ENCODE peak calls at places on chromosomes 2 and 18, in seven cellular contexts. One of them, this sample, is unnamed.

GRCh38 chr2:46574457-46575354 is 95.3 kb downstream of the TMEM247 start:
- DNase-seq in effector memory CD4-positive, alpha-beta T cell: no peak
- DNase-seq in Daoy: no peak
- DNase-seq in T-helper 1 cell: no peak
- DNase-seq in non-pigmented ciliary epithelial cell: no peak
- DNase-seq in thyroid gland: no peak
- DNase-seq in breast epithelium: no peak
- DNase-seq in this sample: no peak

GRCh38 chr2:127670957-127671290 is 4.4 kb downstream of the LIMS2 start:
- DNase-seq in effector memory CD4-positive, alpha-beta T cell: no peak
- DNase-seq in Daoy: no peak
- DNase-seq in T-helper 1 cell: no peak
- DNase-seq in non-pigmented ciliary epithelial cell: no peak
- DNase-seq in thyroid gland: no peak
- DNase-seq in breast epithelium: no peak
- DNase-seq in this sample: no peak

GRCh38 chr2:176963888-176964287 is 248.7 kb upstream of the HNRNPA3 start:
- DNase-seq in effector memory CD4-positive, alpha-beta T cell: no peak
- DNase-seq in Daoy: no peak
- DNase-seq in T-helper 1 cell: no peak
- DNase-seq in non-pigmented ciliary epithelial cell: no peak
- DNase-seq in thyroid gland: no peak
- DNase-seq in breast epithelium: no peak
- DNase-seq in this sample: no peak

GRCh38 chr2:242063364-242064249 is 194.1 kb downstream of the RTP5 start:
- DNase-seq in effector memory CD4-positive, alpha-beta T cell: no peak
- DNase-seq in Daoy: no peak
- DNase-seq in T-helper 1 cell: no peak
- DNase-seq in non-pigmented ciliary epithelial cell: no peak
- DNase-seq in thyroid gland: no peak
- DNase-seq in breast epithelium: no peak
- DNase-seq in this sample: no peak

GRCh38 chr2:7725132-7725849 is 808.1 kb downstream of the RNF144A start:
- DNase-seq in effector memory CD4-positive, alpha-beta T cell: peak
- DNase-seq in Daoy: no peak
- DNase-seq in T-helper 1 cell: no peak
- DNase-seq in non-pigmented ciliary epithelial cell: no peak
- DNase-seq in thyroid gland: no peak
- DNase-seq in breast epithelium: no peak
- DNase-seq in this sample: no peak

GRCh38 chr2:98910349-98911125 is 25.5 kb downstream of the CRACDL start:
- DNase-seq in effector memory CD4-positive, alpha-beta T cell: no peak
- DNase-seq in Daoy: no peak
- DNase-seq in T-helper 1 cell: no peak
- DNase-seq in non-pigmented ciliary epithelial cell: no peak
- DNase-seq in thyroid gland: no peak
- DNase-seq in breast epithelium: no peak
- DNase-seq in this sample: no peak

GRCh38 chr2:239062743-239063142 is 214.9 kb downstream of the TWIST2 start:
- DNase-seq in effector memory CD4-positive, alpha-beta T cell: no peak
- DNase-seq in Daoy: no peak
- DNase-seq in T-helper 1 cell: no peak
- DNase-seq in non-pigmented ciliary epithelial cell: no peak
- DNase-seq in thyroid gland: no peak
- DNase-seq in breast epithelium: no peak
- DNase-seq in this sample: no peak

GRCh38 chr2:112793449-112793978 is 9.2 kb upstream of the IL1A start:
- DNase-seq in effector memory CD4-positive, alpha-beta T cell: no peak
- DNase-seq in Daoy: no peak
- DNase-seq in T-helper 1 cell: no peak
- DNase-seq in non-pigmented ciliary epithelial cell: no peak
- DNase-seq in thyroid gland: no peak
- DNase-seq in breast epithelium: no peak
- DNase-seq in this sample: no peak

GRCh38 chr2:25257032-25257455 is 84.7 kb downstream of the DNMT3A start:
- DNase-seq in effector memory CD4-positive, alpha-beta T cell: no peak
- DNase-seq in Daoy: no peak
- DNase-seq in T-helper 1 cell: no peak
- DNase-seq in non-pigmented ciliary epithelial cell: peak
- DNase-seq in thyroid gland: peak
- DNase-seq in breast epithelium: no peak
- DNase-seq in this sample: peak

GRCh38 chr2:119487434-119488244 is 36.6 kb downstream of the SCTR start:
- DNase-seq in effector memory CD4-positive, alpha-beta T cell: no peak
- DNase-seq in Daoy: no peak
- DNase-seq in T-helper 1 cell: no peak
- DNase-seq in non-pigmented ciliary epithelial cell: no peak
- DNase-seq in thyroid gland: no peak
- DNase-seq in breast epithelium: no peak
- DNase-seq in this sample: no peak

GRCh38 chr18:68972176-68972575 is 174.3 kb downstream of the CCDC102B start:
- DNase-seq in effector memory CD4-positive, alpha-beta T cell: no peak
- DNase-seq in Daoy: no peak
- DNase-seq in T-helper 1 cell: no peak
- DNase-seq in non-pigmented ciliary epithelial cell: no peak
- DNase-seq in thyroid gland: no peak
- DNase-seq in breast epithelium: no peak
- DNase-seq in this sample: no peak

GRCh38 chr2:237743561-237744269 is 54.9 kb upstream of the RBM44 start:
- DNase-seq in effector memory CD4-positive, alpha-beta T cell: no peak
- DNase-seq in Daoy: no peak
- DNase-seq in T-helper 1 cell: no peak
- DNase-seq in non-pigmented ciliary epithelial cell: no peak
- DNase-seq in thyroid gland: no peak
- DNase-seq in breast epithelium: no peak
- DNase-seq in this sample: no peak

GRCh38 chr2:212712466-212712865 is 173.9 kb upstream of the ERBB4 start:
- DNase-seq in effector memory CD4-positive, alpha-beta T cell: no peak
- DNase-seq in Daoy: no peak
- DNase-seq in T-helper 1 cell: no peak
- DNase-seq in non-pigmented ciliary epithelial cell: no peak
- DNase-seq in thyroid gland: no peak
- DNase-seq in breast epithelium: no peak
- DNase-seq in this sample: no peak

GRCh38 chr2:28583899-28584553 is 88.2 kb downstream of the PLB1 start:
- DNase-seq in effector memory CD4-positive, alpha-beta T cell: no peak
- DNase-seq in Daoy: peak
- DNase-seq in T-helper 1 cell: no peak
- DNase-seq in non-pigmented ciliary epithelial cell: peak
- DNase-seq in thyroid gland: peak
- DNase-seq in breast epithelium: no peak
- DNase-seq in this sample: peak

GRCh38 chr2:74867841-74868658 is 34.1 kb downstream of the HK2 start:
- DNase-seq in effector memory CD4-positive, alpha-beta T cell: no peak
- DNase-seq in Daoy: peak
- DNase-seq in T-helper 1 cell: no peak
- DNase-seq in non-pigmented ciliary epithelial cell: peak
- DNase-seq in thyroid gland: no peak
- DNase-seq in breast epithelium: no peak
- DNase-seq in this sample: peak

GRCh38 chr2:161414385-161415040 is 1.6 kb upstream of the TBR1 start:
- DNase-seq in effector memory CD4-positive, alpha-beta T cell: no peak
- DNase-seq in Daoy: peak
- DNase-seq in T-helper 1 cell: no peak
- DNase-seq in non-pigmented ciliary epithelial cell: no peak
- DNase-seq in thyroid gland: peak
- DNase-seq in breast epithelium: no peak
- DNase-seq in this sample: no peak

GRCh38 chr2:39128919-39129391 is 8.1 kb upstream of the SOS1 start:
- DNase-seq in effector memory CD4-positive, alpha-beta T cell: peak
- DNase-seq in Daoy: no peak
- DNase-seq in T-helper 1 cell: no peak
- DNase-seq in non-pigmented ciliary epithelial cell: no peak
- DNase-seq in thyroid gland: peak
- DNase-seq in breast epithelium: no peak
- DNase-seq in this sample: no peak

GRCh38 chr2:219769044-219770030 is 141.9 kb downstream of the SLC4A3 start:
- DNase-seq in effector memory CD4-positive, alpha-beta T cell: no peak
- DNase-seq in Daoy: no peak
- DNase-seq in T-helper 1 cell: no peak
- DNase-seq in non-pigmented ciliary epithelial cell: no peak
- DNase-seq in thyroid gland: no peak
- DNase-seq in breast epithelium: no peak
- DNase-seq in this sample: no peak

GRCh38 chr2:109529532-109530449 is 84.0 kb downstream of the SEPTIN10 start:
- DNase-seq in effector memory CD4-positive, alpha-beta T cell: no peak
- DNase-seq in Daoy: no peak
- DNase-seq in T-helper 1 cell: no peak
- DNase-seq in non-pigmented ciliary epithelial cell: no peak
- DNase-seq in thyroid gland: no peak
- DNase-seq in breast epithelium: no peak
- DNase-seq in this sample: no peak

GRCh38 chr18:6401687-6402086 is 13.0 kb downstream of the L3MBTL4 start:
- DNase-seq in effector memory CD4-positive, alpha-beta T cell: no peak
- DNase-seq in Daoy: peak
- DNase-seq in T-helper 1 cell: no peak
- DNase-seq in non-pigmented ciliary epithelial cell: no peak
- DNase-seq in thyroid gland: no peak
- DNase-seq in breast epithelium: no peak
- DNase-seq in this sample: no peak

GRCh38 chr18:6589979-6590725 is 139.4 kb upstream of the ARHGAP28 start:
- DNase-seq in effector memory CD4-positive, alpha-beta T cell: no peak
- DNase-seq in Daoy: no peak
- DNase-seq in T-helper 1 cell: no peak
- DNase-seq in non-pigmented ciliary epithelial cell: no peak
- DNase-seq in thyroid gland: no peak
- DNase-seq in breast epithelium: no peak
- DNase-seq in this sample: no peak

GRCh38 chr2:106847366-106847765 is 38.6 kb downstream of the ST6GAL2 start:
- DNase-seq in effector memory CD4-positive, alpha-beta T cell: no peak
- DNase-seq in Daoy: peak
- DNase-seq in T-helper 1 cell: no peak
- DNase-seq in non-pigmented ciliary epithelial cell: no peak
- DNase-seq in thyroid gland: no peak
- DNase-seq in breast epithelium: no peak
- DNase-seq in this sample: no peak

GRCh38 chr18:5890606-5891360 is 4.5 kb downstream of the TMEM200C start:
- DNase-seq in effector memory CD4-positive, alpha-beta T cell: no peak
- DNase-seq in Daoy: no peak
- DNase-seq in T-helper 1 cell: no peak
- DNase-seq in non-pigmented ciliary epithelial cell: no peak
- DNase-seq in thyroid gland: peak
- DNase-seq in breast epithelium: no peak
- DNase-seq in this sample: no peak

GRCh38 chr2:18077724-18078123 is 199.3 kb downstream of the KCNS3 start:
- DNase-seq in effector memory CD4-positive, alpha-beta T cell: no peak
- DNase-seq in Daoy: peak
- DNase-seq in T-helper 1 cell: no peak
- DNase-seq in non-pigmented ciliary epithelial cell: peak
- DNase-seq in thyroid gland: no peak
- DNase-seq in breast epithelium: no peak
- DNase-seq in this sample: peak

GRCh38 chr2:17539993-17540812 is at the start of gene VSNL1:
- DNase-seq in effector memory CD4-positive, alpha-beta T cell: no peak
- DNase-seq in Daoy: peak
- DNase-seq in T-helper 1 cell: no peak
- DNase-seq in non-pigmented ciliary epithelial cell: peak
- DNase-seq in thyroid gland: peak
- DNase-seq in breast epithelium: peak
- DNase-seq in this sample: no peak

GRCh38 chr2:197869501-197870111 is 65.2 kb downstream of the PLCL1 start:
- DNase-seq in effector memory CD4-positive, alpha-beta T cell: peak
- DNase-seq in Daoy: no peak
- DNase-seq in T-helper 1 cell: no peak
- DNase-seq in non-pigmented ciliary epithelial cell: peak
- DNase-seq in thyroid gland: no peak
- DNase-seq in breast epithelium: no peak
- DNase-seq in this sample: no peak